ENCODE peak calls at places on chromosomes 5 and 9, in four cellular contexts. E is K562, L is HL-60, V is GM12891. X is an unnamed sample.
A peak's percentile ranks its signal among the peaks of the same experiment; 100 is the strongest.

GRCh38 chr9:34163439-34163838 is 15.4 kb upstream of the UBAP1 start:
- DNase-seq in V (no peak), E (no peak), L (peak; percentile 15), X (no peak)

GRCh38 chr5:107295914-107296313 is 374.8 kb downstream of the EFNA5 start:
- DNase-seq in L (no peak), V (no peak), E (no peak), X (no peak)

GRCh38 chr9:92385474-92385873 is 18.9 kb downstream of the OGN start:
- DNase-seq in E (no peak), V (no peak), L (no peak), X (no peak)

GRCh38 chr9:694499-695154 is 146.9 kb upstream of the DMRT1 start:
- DNase-seq in L (no peak), E (no peak), V (no peak), X (no peak)

GRCh38 chr9:98770717-98771116 is 25.6 kb downstream of the ANKS6 start:
- DNase-seq in E (no peak), V (no peak), L (no peak), X (no peak)

GRCh38 chr5:115602585-115603125 is 376 bp upstream of the TICAM2 start:
- DNase-seq in L (no peak), E (no peak), V (no peak), X (no peak)

GRCh38 chr9:93965830-93966577 is 10.8 kb upstream of the BARX1 start:
- DNase-seq in E (no peak), V (no peak), L (no peak), X (no peak)

GRCh38 chr9:88476491-88477271 is 58.3 kb upstream of the NXNL2 start:
- DNase-seq in V (no peak), L (no peak), E (no peak), X (peak; percentile 3)

GRCh38 chr9:757246-757881 is 84.1 kb upstream of the DMRT1 start:
- DNase-seq in L (peak; percentile 43), V (no peak), E (no peak), X (no peak)

GRCh38 chr9:38227656-38228055 is 158.6 kb upstream of the SHB start:
- DNase-seq in E (no peak), L (peak; percentile 38), V (no peak), X (no peak)

GRCh38 chr9:37485389-37486255 is at the start of gene POLR1E:
- DNase-seq in V (peak; percentile 95), E (peak; percentile 100), L (peak; percentile 95), X (peak; percentile 85)

GRCh38 chr9:78383130-78383529 is 86.2 kb downstream of the PSAT1 start:
- DNase-seq in E (no peak), V (no peak), L (peak; percentile 10), X (no peak)

GRCh38 chr5:169296456-169297220 is 4.3 kb downstream of the SLIT3 start:
- DNase-seq in L (no peak), E (no peak), V (no peak), X (no peak)

GRCh38 chr5:14174235-14174636 is 31.1 kb downstream of the TRIO start:
- DNase-seq in E (no peak), V (no peak), L (peak; percentile 69), X (peak; percentile 63)

GRCh38 chr9:26773054-26773453 is 119.5 kb downstream of the CAAP1 start:
- DNase-seq in V (no peak), L (no peak), E (no peak), X (no peak)

GRCh38 chr9:106728860-106729259 is 134.1 kb upstream of the ZNF462 start:
- DNase-seq in V (no peak), E (no peak), L (no peak), X (no peak)

GRCh38 chr5:31827862-31828261 is 188.9 kb downstream of the PDZD2 start:
- DNase-seq in L (no peak), V (no peak), E (no peak), X (no peak)

GRCh38 chr9:112556497-112557085 is 70.0 kb downstream of the KIAA1958 start:
- DNase-seq in V (no peak), E (no peak), L (no peak), X (no peak)

GRCh38 chr5:1185652-1186350 is 15.6 kb upstream of the SLC6A19 start:
- DNase-seq in V (no peak), L (no peak), E (peak; percentile 75), X (no peak)
- TF ChIP-seq SPI1 in V (no peak), L (no peak), E (peak; percentile 52), X (no peak)

GRCh38 chr9:123438821-123439220 is 82.8 kb downstream of the CRB2 start:
- DNase-seq in E (no peak), L (no peak), V (no peak), X (no peak)
- TF ChIP-seq SPI1 in E (no peak), L (no peak), V (no peak), X (no peak)

DNA sequence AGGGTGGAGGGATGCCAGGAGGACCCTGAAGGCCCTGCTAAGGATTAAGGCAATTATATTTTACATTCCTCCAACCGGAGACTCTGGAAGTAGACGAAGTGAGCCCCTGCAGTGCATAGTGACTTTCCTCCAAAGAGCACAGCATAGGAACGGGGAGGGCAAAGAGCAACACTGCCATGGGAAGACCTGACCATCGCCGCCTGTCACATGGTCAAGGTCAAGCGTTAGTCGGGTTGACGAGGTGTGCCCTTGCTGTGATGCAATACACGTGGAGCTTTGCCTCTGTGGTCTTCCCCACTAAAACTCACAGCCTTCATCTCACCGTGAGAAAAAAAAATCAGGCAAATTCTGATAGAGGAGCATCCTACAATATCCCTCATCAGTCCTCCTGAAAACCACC is 22.6 kb upstream of the ANKRD33B start:
- DNase-seq in V (no peak), L (no peak), E (no peak), X (no peak)
- TF ChIP-seq SPI1 in V (no peak), L (no peak), E (no peak), X (no peak)

GRCh38 chr9:121299125-121299466 is 31.1 kb downstream of the GSN start:
- DNase-seq in V (no peak), E (no peak), L (no peak), X (no peak)

GRCh38 chr9:121298016-121298538 is 30.1 kb downstream of the GSN start:
- DNase-seq in V (no peak), L (no peak), E (no peak), X (no peak)

GRCh38 chr9:121300283-121301119 is 32.5 kb downstream of the GSN start:
- DNase-seq in E (no peak), L (no peak), V (no peak), X (no peak)

GRCh38 chr9:121298689-121299112 is 30.7 kb downstream of the GSN start:
- DNase-seq in E (no peak), L (no peak), V (no peak), X (no peak)

DNA sequence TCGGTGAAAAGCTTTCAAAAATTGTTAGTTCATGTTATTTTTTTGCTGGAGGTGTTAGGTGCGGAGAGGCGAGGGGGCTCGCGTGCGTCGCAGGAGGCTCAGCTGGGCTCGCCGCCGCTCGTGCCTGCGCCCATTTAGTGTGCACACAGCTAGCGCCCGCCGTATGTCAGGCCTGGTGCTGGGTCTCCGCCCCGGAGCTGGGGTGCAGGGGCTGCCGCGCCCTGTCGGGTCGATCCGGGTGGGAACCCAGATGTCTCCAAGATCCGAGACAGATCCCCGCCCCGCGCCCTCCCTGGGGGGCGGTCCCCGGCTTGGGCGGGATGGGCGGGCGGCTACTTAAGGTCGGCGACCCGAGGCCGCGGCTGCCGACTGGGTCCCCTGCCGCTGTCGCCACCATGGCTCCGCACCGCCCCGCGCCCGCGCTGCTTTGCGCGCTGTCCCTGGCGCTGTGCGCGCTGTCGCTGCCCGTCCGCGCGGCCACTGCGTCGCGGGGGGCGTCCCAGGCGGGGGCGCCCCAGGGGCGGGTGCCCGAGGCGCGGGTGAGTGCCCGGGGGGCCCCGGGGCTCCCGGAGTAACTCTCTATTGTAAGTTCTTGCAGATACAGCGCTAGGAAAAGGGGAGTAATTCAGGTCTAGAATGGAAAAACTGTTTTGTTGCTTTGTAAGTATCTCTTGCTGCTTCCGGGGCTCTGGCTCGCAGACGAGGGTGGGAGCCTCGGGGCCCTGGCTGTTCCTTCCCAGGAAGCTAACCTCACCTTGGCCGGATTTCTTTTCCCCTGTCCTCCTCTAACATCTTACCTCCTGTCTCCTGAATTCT is 31.7 kb downstream of the GSN start:
- DNase-seq in V (peak; percentile 68), L (no peak), E (no peak), X (no peak)
- TF ChIP-seq SPI1 in V (no peak), L (no peak), E (no peak), X (no peak)

GRCh38 chr5:108361771-108362170 is 20.1 kb downstream of the FBXL17 start:
- DNase-seq in E (no peak), L (no peak), V (no peak), X (no peak)
- TF ChIP-seq SPI1 in E (no peak), L (no peak), V (no peak), X (no peak)

X was measured in GM12878.